ENCODE peak calls at places on chromosomes 13 and 19, in four cellular contexts. N, O, G and Q are unnamed samples.

GRCh38 chr19:50510121-50510670 is 795 bp downstream of the JOSD2 start:
- DNase-seq in N (no peak), O (no peak), G (peak), Q (no peak)

GRCh38 chr13:26601669-26602068 is 44.2 kb downstream of the WASF3 start:
- DNase-seq in N (no peak), O (no peak), G (peak), Q (no peak)

GRCh38 chr13:30145709-30146367 is 161.5 kb downstream of the KATNAL1 start:
- DNase-seq in N (no peak), O (peak), G (no peak), Q (no peak)

GRCh38 chr13:113064534-113065405 is 40.8 kb upstream of the F7 start:
- DNase-seq in O (no peak), N (no peak), G (peak), Q (no peak)

GRCh38 chr13:58583961-58584360 is 952.4 kb downstream of the PCDH17 start:
- DNase-seq in O (no peak), G (no peak), N (no peak), Q (no peak)

GRCh38 chr13:43298799-43299198 is 275.4 kb downstream of the DNAJC15 start:
- DNase-seq in N (no peak), G (no peak), O (no peak), Q (no peak)

GRCh38 chr19:49488863-49489537 is 1.6 kb downstream of the RPL13A start:
- DNase-seq in O (no peak), G (no peak), N (no peak), Q (no peak)

GRCh38 chr13:85148009-85148408 is 651.2 kb downstream of the SLITRK6 start:
- DNase-seq in G (no peak), O (no peak), N (no peak), Q (no peak)

GRCh38 chr13:77429320-77430142 is 102.6 kb upstream of the MYCBP2 start:
- DNase-seq in G (no peak), O (peak), N (no peak), Q (no peak)

GRCh38 chr13:45105895-45106294 is 14.4 kb upstream of the GTF2F2 start:
- DNase-seq in O (no peak), G (peak), N (no peak), Q (no peak)

GRCh38 chr13:112975401-112975939 is 6.5 kb downstream of the MCF2L start:
- DNase-seq in G (no peak), O (no peak), N (no peak), Q (no peak)